ENCODE peak calls at places on chromosomes 3 and 15, in nine cellular contexts. G is right lobe of liver, I is foreskin fibroblast, U is bronchial epithelial cell, X is brain microvascular endothelial cell, M is heart left ventricle, C is cardiac fibroblast, E is epithelial cell of esophagus, S is heart right ventricle. W is an unnamed sample.

GRCh38 chr15:101540480-101541239 is 51.2 kb upstream of the PCSK6 start:
- DNase-seq in G (no peak), I (no peak), U (no peak), X (no peak), M (no peak), C (no peak), E (no peak), S (no peak), W (no peak)

GRCh38 chr3:55405436-55405835 is 81.7 kb downstream of the WNT5A start:
- DNase-seq in G (no peak), I (no peak), U (peak), X (no peak), M (no peak), C (peak), E (peak), S (no peak), W (no peak)

GRCh38 chr15:80591471-80591870 is 103.6 kb upstream of the ABHD17C start:
- DNase-seq in G (no peak), I (no peak), U (no peak), X (no peak), M (no peak), C (no peak), E (no peak), S (no peak), W (no peak)

GRCh38 chr3:107369791-107370190 is 7.4 kb upstream of the CCDC54 start:
- DNase-seq in G (no peak), I (peak), U (no peak), X (no peak), M (no peak), C (no peak), E (no peak), S (no peak), W (no peak)

GRCh38 chr3:66830301-66830700 is 167.8 kb upstream of the KBTBD8 start:
- DNase-seq in G (no peak), I (no peak), U (no peak), X (no peak), M (no peak), C (no peak), E (no peak), S (no peak), W (no peak)

GRCh38 chr3:49702672-49703071 is 13.3 kb downstream of the RNF123 start:
- DNase-seq in G (no peak), I (no peak), U (no peak), X (no peak), M (no peak), C (no peak), E (no peak), S (no peak), W (no peak)

GRCh38 chr3:88151358-88151757 is 1.6 kb downstream of the C3orf38 start:
- DNase-seq in G (no peak), I (peak), U (peak), X (no peak), M (no peak), C (peak), E (peak), S (no peak), W (peak)

GRCh38 chr15:91752081-91752810 is 101.3 kb upstream of the SLCO3A1 start:
- DNase-seq in G (no peak), I (no peak), U (peak), X (no peak), M (no peak), C (no peak), E (peak), S (no peak), W (no peak)

GRCh38 chr3:68306571-68306970 is 625.8 kb downstream of the TAFA4 start:
- DNase-seq in G (no peak), I (peak), U (no peak), X (no peak), M (no peak), C (no peak), E (peak), S (no peak), W (peak)

GRCh38 chr3:16286672-16287604 is 21.9 kb downstream of the OXNAD1 start:
- DNase-seq in G (no peak), I (no peak), U (no peak), X (no peak), M (no peak), C (peak), E (no peak), S (no peak), W (no peak)

GRCh38 chr3:179333084-179333483 is 10.3 kb downstream of the ZNF639 start:
- DNase-seq in G (no peak), I (no peak), U (no peak), X (no peak), M (no peak), C (no peak), E (no peak), S (no peak), W (no peak)

GRCh38 chr3:146325170-146325569 is 74.3 kb upstream of the PLSCR4 start:
- DNase-seq in G (no peak), I (no peak), U (no peak), X (no peak), M (no peak), C (peak), E (no peak), S (no peak), W (no peak)

GRCh38 chr3:141308588-141309218 is 59.6 kb upstream of the ZBTB38 start:
- DNase-seq in G (peak), I (peak), U (peak), X (peak), M (peak), C (peak), E (peak), S (peak), W (no peak)

GRCh38 chr15:67066041-67067021 is 929 bp downstream of the SMAD3 start:
- DNase-seq in G (no peak), I (peak), U (no peak), X (no peak), M (peak), C (peak), E (no peak), S (peak), W (peak)

GRCh38 chr3:194618858-194619608 is 14.2 kb downstream of the TMEM44 start:
- DNase-seq in G (no peak), I (no peak), U (no peak), X (no peak), M (no peak), C (no peak), E (no peak), S (no peak), W (no peak)

GRCh38 chr3:62201438-62202035 is 171.8 kb downstream of the FEZF2 start:
- DNase-seq in G (no peak), I (peak), U (peak), X (peak), M (no peak), C (peak), E (peak), S (no peak), W (peak)

GRCh38 chr3:102194760-102195159 is 240.1 kb upstream of the ZPLD1 start:
- DNase-seq in G (no peak), I (no peak), U (no peak), X (no peak), M (no peak), C (no peak), E (no peak), S (no peak), W (no peak)

GRCh38 chr3:102190340-102190723 is 244.5 kb upstream of the ZPLD1 start:
- DNase-seq in G (no peak), I (no peak), U (peak), X (no peak), M (no peak), C (no peak), E (peak), S (no peak), W (no peak)

GRCh38 chr3:102193255-102193654 is 241.6 kb upstream of the ZPLD1 start:
- DNase-seq in G (no peak), I (no peak), U (peak), X (no peak), M (no peak), C (no peak), E (peak), S (no peak), W (no peak)

GRCh38 chr3:102194001-102194400 is 240.8 kb upstream of the ZPLD1 start:
- DNase-seq in G (no peak), I (no peak), U (no peak), X (no peak), M (no peak), C (no peak), E (no peak), S (no peak), W (no peak)

DNA sequence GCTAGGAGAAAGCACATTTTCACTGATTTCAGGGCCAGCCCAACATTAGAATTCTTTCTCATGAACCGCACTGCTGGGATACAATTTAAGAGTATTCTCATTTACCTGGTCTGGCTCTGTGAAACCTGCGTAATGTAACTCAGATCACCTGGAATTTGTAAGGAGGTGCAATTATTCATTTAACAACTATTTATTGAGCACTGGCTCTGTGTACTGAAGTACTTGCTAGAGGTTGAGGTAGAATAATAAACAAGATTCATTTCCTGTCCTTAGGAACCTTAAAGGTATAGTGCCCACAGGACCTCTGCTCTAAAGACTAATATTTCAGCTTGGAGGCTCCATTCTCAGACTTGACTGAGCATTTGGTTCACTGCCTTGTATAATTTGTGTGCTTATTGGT is 242.2 kb upstream of the ZPLD1 start:
- DNase-seq in G (no peak), I (no peak), U (peak), X (no peak), M (no peak), C (no peak), E (peak), S (no peak), W (no peak)
- TF ChIP-seq CTCF in G (no peak), I (no peak), U (no peak), X (no peak), M (no peak), C (no peak), E (no peak), S (no peak), W (no peak)

GRCh38 chr3:134367412-134367811 is 6.8 kb downstream of the AMOTL2 start:
- DNase-seq in G (no peak), I (no peak), U (no peak), X (no peak), M (peak), C (no peak), E (no peak), S (no peak), W (no peak)
- TF ChIP-seq CTCF in G (no peak), I (peak), U (no peak), X (peak), M (no peak), C (no peak), E (no peak), S (no peak), W (peak)

GRCh38 chr3:148366743-148367410 is 330.8 kb upstream of the AGTR1 start:
- DNase-seq in G (no peak), I (peak), U (peak), X (no peak), M (no peak), C (peak), E (peak), S (no peak), W (peak)
- TF ChIP-seq CTCF in G (no peak), I (no peak), U (no peak), X (no peak), M (no peak), C (no peak), E (no peak), S (no peak), W (peak)

DNA sequence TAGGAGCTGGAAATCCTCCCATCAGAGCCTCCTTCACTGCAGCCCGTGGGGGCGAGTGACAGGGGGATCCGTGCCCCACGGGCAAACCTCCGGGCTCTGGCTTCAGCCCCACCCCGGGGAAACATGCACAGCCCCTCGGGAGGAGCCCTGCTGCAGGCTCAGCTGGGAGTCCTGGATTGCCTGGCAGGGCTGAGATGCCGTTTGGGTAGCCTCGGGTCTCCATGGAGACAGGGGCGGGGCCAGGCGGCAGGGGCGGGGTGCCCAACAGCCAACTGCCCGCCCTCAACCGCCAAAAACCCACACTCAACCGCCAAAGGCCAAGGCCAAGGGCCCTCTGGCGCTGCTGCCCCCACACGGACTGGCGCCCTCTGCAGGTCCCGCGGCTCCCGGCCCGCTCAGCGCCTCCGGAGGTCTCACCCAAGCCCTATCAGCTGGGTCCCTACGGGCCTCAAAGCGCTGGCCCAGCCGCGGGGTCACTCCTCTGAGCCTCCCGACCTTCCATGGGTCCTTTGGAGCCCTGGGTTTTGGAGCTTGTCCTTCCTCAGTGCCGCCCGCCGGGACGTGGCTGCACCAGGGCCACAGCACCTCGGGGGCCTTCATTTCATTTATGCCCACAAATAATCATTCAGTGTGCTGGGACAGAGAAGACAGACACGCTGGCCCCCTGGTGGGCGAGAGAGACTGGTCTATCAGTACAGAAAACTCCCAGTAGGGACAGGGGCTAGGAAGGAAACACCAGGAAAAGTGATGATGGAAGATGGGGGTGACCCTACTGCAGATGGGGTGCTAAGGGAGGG is 33.5 kb upstream of the ACAD9 start:
- DNase-seq in G (peak), I (peak), U (peak), X (peak), M (peak), C (peak), E (peak), S (peak), W (peak)
- TF ChIP-seq CTCF in G (peak), I (peak), U (peak), X (peak), M (peak), C (peak), E (peak), S (peak), W (peak)

GRCh38 chr3:52388348-52388821 is 56.5 kb downstream of the SEMA3G start:
- DNase-seq in G (no peak), I (no peak), U (no peak), X (no peak), M (no peak), C (no peak), E (no peak), S (no peak), W (no peak)
- TF ChIP-seq CTCF in G (no peak), I (no peak), U (no peak), X (peak), M (no peak), C (no peak), E (no peak), S (no peak), W (peak)

DNA sequence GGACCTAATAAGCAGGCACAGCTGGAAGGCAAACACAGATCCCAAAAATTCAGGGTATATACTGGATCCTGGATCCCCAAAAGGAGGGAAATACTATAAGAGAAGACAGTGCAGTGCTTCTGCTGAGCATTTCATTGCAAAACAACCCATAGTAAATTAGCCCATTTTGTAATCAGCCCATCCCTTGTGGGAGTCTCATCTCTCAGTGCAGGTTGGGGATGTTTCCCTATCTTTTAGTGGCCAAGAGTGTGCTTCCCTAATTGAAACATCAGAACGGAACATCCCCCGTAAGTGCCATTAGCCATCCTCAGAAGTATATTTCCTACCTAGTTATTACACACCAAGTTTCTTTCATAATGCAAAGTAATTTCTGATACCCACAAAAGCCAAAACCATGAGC is 11.2 kb upstream of the MTMR14 start:
- DNase-seq in G (no peak), I (no peak), U (no peak), X (no peak), M (no peak), C (no peak), E (no peak), S (no peak), W (no peak)
- TF ChIP-seq CTCF in G (no peak), I (no peak), U (no peak), X (no peak), M (no peak), C (no peak), E (no peak), S (no peak), W (no peak)

GRCh38 chr15:65096481-65097385 is 18.3 kb downstream of the UBAP1L start:
- DNase-seq in G (no peak), I (no peak), U (no peak), X (no peak), M (no peak), C (no peak), E (no peak), S (no peak), W (no peak)

GRCh38 chr15:65101418-65101890 is 13.5 kb downstream of the UBAP1L start:
- DNase-seq in G (peak), I (peak), U (peak), X (peak), M (peak), C (peak), E (peak), S (peak), W (peak)

GRCh38 chr15:65097651-65098263 is 17.2 kb downstream of the UBAP1L start:
- DNase-seq in G (no peak), I (no peak), U (no peak), X (no peak), M (no peak), C (no peak), E (no peak), S (no peak), W (no peak)

GRCh38 chr15:65100427-65100826 is 14.6 kb downstream of the UBAP1L start:
- DNase-seq in G (no peak), I (no peak), U (no peak), X (no peak), M (no peak), C (no peak), E (no peak), S (no peak), W (no peak)

DNA sequence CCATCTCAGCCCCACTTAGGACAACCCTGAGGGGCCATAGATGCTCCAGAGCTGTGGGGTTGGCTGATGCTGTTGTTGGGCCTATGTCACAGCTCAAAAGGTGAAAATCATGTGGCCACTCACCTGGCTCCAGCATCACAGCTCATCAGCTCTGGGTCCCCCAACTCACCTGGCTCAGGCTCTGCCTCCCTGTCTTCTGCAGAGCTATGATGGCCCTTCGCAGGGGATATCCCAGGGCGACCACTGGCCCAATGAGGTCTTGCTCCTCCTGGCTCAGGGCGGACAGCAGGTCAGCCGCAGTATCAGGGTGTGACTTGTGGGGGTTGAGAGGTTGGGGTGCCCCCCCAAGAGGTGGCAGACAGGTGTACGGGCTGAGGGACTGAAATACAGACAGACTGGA is 15.7 kb downstream of the UBAP1L start:
- DNase-seq in G (no peak), I (no peak), U (no peak), X (no peak), M (no peak), C (no peak), E (no peak), S (no peak), W (no peak)
- TF ChIP-seq CTCF in G (no peak), I (no peak), U (no peak), X (no peak), M (no peak), C (no peak), E (no peak), S (no peak), W (no peak)

DNA sequence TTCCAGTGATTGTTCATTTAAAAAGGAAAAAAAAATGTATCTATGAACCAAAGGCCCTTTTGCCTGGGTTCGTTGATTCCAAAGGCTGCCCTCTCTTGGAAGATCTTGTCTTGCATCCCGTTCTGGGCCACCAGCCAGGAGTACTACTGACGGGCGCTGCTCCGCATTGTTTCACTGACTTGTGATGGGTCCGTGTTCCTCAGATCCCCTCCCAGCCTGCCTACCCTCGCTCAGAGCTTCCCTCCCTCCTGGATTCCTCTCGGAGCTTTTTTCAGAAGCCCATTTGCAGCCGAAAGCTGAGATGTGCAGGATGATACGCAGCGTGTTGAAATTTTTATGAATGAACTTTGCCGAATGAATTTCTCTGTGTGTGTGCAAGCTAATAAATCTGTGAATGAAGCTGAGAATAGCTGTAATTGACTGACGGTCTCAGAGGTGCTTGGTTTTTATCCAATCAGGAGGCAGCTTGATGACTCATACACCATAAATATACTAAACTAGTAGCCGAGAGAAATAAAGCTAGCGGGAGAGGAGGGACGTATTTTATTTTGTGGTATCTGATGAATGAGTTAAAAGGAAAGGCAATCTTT is at the start of gene SHC4:
- DNase-seq in G (peak), I (peak), U (peak), X (peak), M (peak), C (peak), E (peak), S (peak), W (peak)
- TF ChIP-seq CTCF in G (peak), I (peak), U (peak), X (peak), M (peak), C (peak), E (peak), S (peak), W (no peak)